ENCODE peak calls at places on chromosomes 13 and 19, in nine cellular contexts. P is transverse colon; D is ovary; Q is lower lobe of right lung; B is pancreas; R is CD8-positive, alpha-beta memory T cell; H is osteoblast; M is uterus; L is iPS DF 6.9. J is an unnamed sample. For H3K9me3, the result is how much of the 10 kb centered on the place peaks cover.

GRCh38 chr13:67416047-67416925 is 186.2 kb upstream of the PCDH9 start:
- DNase-seq in P (no peak), D (no peak), Q (peak), B (peak), R (no peak), H (peak), M (no peak), L (peak), J (peak)

GRCh38 chr13:33284916-33285315 is 639 bp downstream of the STARD13 start:
- DNase-seq in P (no peak), D (no peak), Q (no peak), B (no peak), R (no peak), H (no peak), M (no peak), L (no peak), J (no peak)

GRCh38 chr13:71759506-71760225 is 107.3 kb downstream of the DACH1 start:
- DNase-seq in P (no peak), D (no peak), Q (no peak), B (no peak), R (no peak), H (no peak), M (no peak), L (no peak), J (no peak)

GRCh38 chr19:18895828-18896341 is at the start of gene CERS1:
- DNase-seq in P (no peak), D (no peak), Q (no peak), B (no peak), R (no peak), H (peak), M (no peak), L (no peak), J (peak)

GRCh38 chr13:96650301-96650886 is 343.9 kb downstream of the OXGR1 start:
- DNase-seq in P (no peak), D (no peak), Q (no peak), B (no peak), R (no peak), H (no peak), M (no peak), L (no peak), J (no peak)

GRCh38 chr13:48896312-48896711 is 79.4 kb upstream of the FNDC3A start:
- DNase-seq in P (no peak), D (no peak), Q (no peak), B (no peak), R (no peak), H (peak), M (no peak), L (no peak), J (no peak)

GRCh38 chr19:46955114-46955812 is 64.4 kb upstream of the NPAS1 start:
- DNase-seq in P (no peak), D (no peak), Q (no peak), B (no peak), R (peak), H (peak), M (no peak), L (no peak), J (no peak)

GRCh38 chr19:33580645-33581037 is 41.1 kb upstream of the CHST8 start:
- DNase-seq in P (no peak), D (no peak), Q (no peak), B (no peak), R (no peak), H (no peak), M (no peak), L (no peak), J (no peak)

GRCh38 chr13:109781384-109782065 is 4.9 kb downstream of the IRS2 start:
- DNase-seq in P (no peak), D (peak), Q (no peak), B (no peak), R (peak), H (peak), M (no peak), L (no peak), J (no peak)

GRCh38 chr19:48719263-48720171 is at the start of gene MAMSTR:
- DNase-seq in P (no peak), D (peak), Q (peak), B (peak), R (no peak), H (peak), M (peak), L (no peak), J (no peak)

GRCh38 chr13:75864718-75865117 is 228.6 kb downstream of the LMO7 start:
- DNase-seq in P (no peak), D (no peak), Q (no peak), B (no peak), R (no peak), H (no peak), M (no peak), L (no peak), J (no peak)

GRCh38 chr19:18290250-18291018 is 9.0 kb upstream of the JUND start:
- DNase-seq in P (peak), D (no peak), Q (no peak), B (no peak), R (peak), H (peak), M (peak), L (no peak), J (no peak)

GRCh38 chr13:50531917-50532899 is 311.3 kb downstream of the DLEU7 start:
- DNase-seq in P (no peak), D (no peak), Q (no peak), B (no peak), R (no peak), H (peak), M (no peak), L (no peak), J (no peak)

GRCh38 chr13:35782793-35783192 is 306.3 kb upstream of the MAB21L1 start:
- DNase-seq in P (no peak), D (no peak), Q (no peak), B (no peak), R (no peak), H (no peak), M (no peak), L (no peak), J (no peak)

GRCh38 chr19:41123716-41124244 is 9.5 kb downstream of the CYP2F1 start:
- DNase-seq in P (no peak), D (no peak), Q (no peak), B (no peak), R (no peak), H (no peak), M (no peak), L (no peak), J (no peak)

GRCh38 chr13:70408865-70409264 is 300.6 kb upstream of the KLHL1 start:
- DNase-seq in P (no peak), D (no peak), Q (no peak), B (no peak), R (no peak), H (no peak), M (no peak), L (no peak), J (no peak)

GRCh38 chr13:76887070-76887563 is 912 bp upstream of the KCTD12 start:
- DNase-seq in P (no peak), D (peak), Q (no peak), B (no peak), R (no peak), H (no peak), M (peak), L (no peak), J (no peak)

GRCh38 chr19:49614096-49614857 is 23.3 kb downstream of the PRR12 start:
- DNase-seq in P (no peak), D (no peak), Q (no peak), B (no peak), R (no peak), H (peak), M (no peak), L (no peak), J (peak)

GRCh38 chr13:33725340-33725739 is 92.6 kb upstream of the RFC3 start:
- DNase-seq in P (no peak), D (no peak), Q (no peak), B (no peak), R (no peak), H (no peak), M (no peak), L (no peak), J (no peak)

GRCh38 chr13:44484562-44485164 is 91.5 kb downstream of the TSC22D1 start:
- DNase-seq in P (no peak), D (no peak), Q (no peak), B (no peak), R (no peak), H (no peak), M (no peak), L (no peak), J (no peak)

GRCh38 chr19:22945560-22945959 is 57.4 kb downstream of the ZNF728 start:
- DNase-seq in P (no peak), D (no peak), Q (no peak), B (no peak), R (no peak), H (no peak), M (no peak), L (peak), J (no peak)

GRCh38 chr13:74246398-74246975 is 112.3 kb upstream of the KLF12 start:
- DNase-seq in P (no peak), D (no peak), Q (no peak), B (no peak), R (no peak), H (peak), M (no peak), L (no peak), J (no peak)

DNA sequence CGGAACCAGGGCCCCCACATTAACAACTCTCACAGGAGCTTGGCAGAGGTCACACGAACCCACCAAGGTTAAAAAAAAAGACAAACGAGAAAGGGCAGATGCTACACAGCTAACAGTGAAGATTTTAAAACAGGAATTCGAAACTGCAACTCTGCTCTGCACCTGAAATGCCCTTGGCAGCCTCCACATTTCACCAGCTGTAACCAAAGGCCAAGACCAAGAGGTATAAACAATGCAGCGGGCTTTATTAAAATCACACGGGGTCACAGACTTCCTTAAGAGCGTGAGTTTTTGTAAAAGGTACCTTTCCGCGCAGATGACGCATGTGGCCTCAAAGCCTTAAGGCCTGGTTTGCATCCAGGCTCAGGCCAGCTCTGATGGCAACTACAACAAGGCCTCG is 88.2 kb downstream of the STK24 start:
- DNase-seq in P (no peak), D (no peak), Q (no peak), B (no peak), R (no peak), H (no peak), M (no peak), L (no peak), J (no peak)
- H3K4me3 ChIP-seq in P (no peak), D (no peak), Q (no peak), B (no peak), R (no peak), H (no peak), M (no peak), L (no peak), J (no peak)

GRCh38 chr19:12077375-12077774 is 12.8 kb downstream of the ZNF844 start:
- DNase-seq in P (no peak), D (no peak), Q (no peak), B (no peak), R (no peak), H (no peak), M (no peak), L (no peak), J (no peak)
- H3K9me3 ChIP-seq in P (half or more), D (half or more), Q (half or more), B (under half), R (under half), H (under half), M (under half), L (under half), J (half or more)

DNA sequence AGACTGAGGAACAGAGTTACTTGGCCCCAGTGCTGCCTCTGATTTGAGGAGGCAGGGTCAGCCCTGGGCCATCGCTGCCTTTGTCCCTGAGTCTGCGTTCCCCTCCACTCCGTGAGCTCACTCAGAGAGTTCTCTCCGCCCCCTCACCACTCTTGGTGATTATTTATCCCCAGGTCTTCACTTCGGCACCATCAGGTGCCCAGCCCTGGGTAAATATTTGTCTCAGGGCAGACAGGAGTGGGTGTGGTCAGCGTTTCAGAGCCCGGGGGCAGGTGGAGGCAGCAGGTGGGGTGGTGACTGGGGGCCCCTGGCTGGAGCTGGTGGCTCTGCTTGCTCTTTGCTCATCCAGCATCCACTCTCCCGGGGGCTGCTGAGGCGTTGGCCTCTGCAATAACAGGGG is 20.6 kb downstream of the PPP1R37 start:
- DNase-seq in P (peak), D (no peak), Q (no peak), B (no peak), R (no peak), H (no peak), M (no peak), L (no peak), J (no peak)
- H3K4me3 ChIP-seq in P (no peak), D (no peak), Q (no peak), B (no peak), R (no peak), H (no peak), M (no peak), L (no peak), J (no peak)

DNA sequence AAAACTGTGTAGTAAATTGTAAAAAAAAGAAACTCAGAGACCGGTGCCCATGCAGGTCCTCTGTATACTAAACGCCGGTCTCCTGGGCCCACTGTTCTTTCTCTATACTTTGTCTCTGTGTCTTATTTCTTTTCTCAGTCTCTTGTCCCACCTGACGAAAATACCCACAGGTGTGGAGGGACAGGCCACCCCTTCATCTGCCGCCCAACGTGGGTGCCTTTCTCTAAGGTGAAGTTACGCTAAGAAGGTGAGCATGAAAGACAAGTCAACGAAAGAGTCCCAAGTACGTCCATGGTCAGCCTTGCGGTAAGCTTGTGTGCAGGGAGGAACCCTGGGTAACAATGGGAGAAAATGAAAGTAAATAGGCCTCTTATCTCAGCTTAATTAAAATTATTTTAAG is 48.0 kb upstream of the WASF3 start:
- DNase-seq in P (no peak), D (no peak), Q (no peak), B (no peak), R (no peak), H (no peak), M (no peak), L (no peak), J (no peak)
- H3K9me3 ChIP-seq in P (under half), D (under half), Q (under half), B (under half), R (under half), H (under half), M (under half), L (under half), J (under half)

DNA sequence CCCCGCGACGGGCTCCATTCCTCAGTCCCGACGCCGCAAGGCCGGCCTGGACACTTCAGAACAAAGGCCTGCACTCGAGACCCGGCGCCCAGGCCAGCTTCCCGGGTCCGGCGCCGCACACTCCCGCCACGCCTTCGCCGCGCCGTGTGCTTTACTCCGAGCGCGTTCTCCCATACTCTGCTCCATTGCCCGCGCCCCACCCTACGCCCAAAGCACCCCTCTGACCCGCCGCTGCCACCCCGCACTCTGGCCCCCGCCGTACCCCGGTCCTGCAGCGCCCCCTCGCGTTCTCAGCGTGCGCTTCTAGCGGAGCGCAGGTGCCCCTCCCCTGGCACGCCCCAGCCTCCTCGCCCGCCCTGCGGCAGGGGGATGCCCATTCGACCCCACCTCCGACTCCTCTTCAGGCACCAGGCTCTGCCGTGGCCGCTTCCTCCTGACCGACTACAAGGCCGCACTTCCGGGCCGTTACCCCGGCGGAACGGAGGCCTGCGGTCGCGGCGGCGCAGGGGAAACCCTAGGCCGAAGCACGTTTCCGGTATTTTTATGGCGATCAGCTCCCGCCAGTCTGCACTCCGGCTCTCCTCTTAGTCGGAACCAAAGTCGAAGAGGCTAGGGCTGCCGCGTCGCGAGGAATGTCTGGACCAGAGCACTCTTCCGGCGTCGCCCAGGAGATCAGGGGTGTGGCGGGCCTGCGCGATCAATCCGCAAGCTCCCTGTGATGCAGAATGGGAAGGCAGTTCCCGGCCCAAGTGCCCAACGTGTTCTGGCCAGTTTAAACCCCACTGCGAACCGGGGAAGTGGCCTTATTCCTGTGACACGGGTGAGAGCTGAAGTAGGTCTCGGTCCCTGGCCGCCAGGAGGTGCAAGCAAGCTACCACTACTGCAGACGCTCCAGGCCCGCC is at the start of gene ZBTB45:
- DNase-seq in P (peak), D (peak), Q (peak), B (peak), R (peak), H (peak), M (peak), L (peak), J (peak)
- H3K4me3 ChIP-seq in P (peak), D (peak), Q (peak), B (peak), R (peak), H (peak), M (peak), L (peak), J (peak)